ENCODE peak calls at places on chromosomes 13 and 19, in eight cellular contexts. N is fibroblast of the aortic adventitia, K is OCI-LY7, B is NB4, R is fibroblast of villous mesenchyme, P is hepatocyte, F is GM23338, Q is MM.1S. C is an unnamed sample.

GRCh38 chr13:47897411-47898050 is 103.5 kb downstream of the SUCLA2 start:
- DNase-seq in N (peak), K (no peak), B (no peak), R (peak), P (no peak), F (peak), Q (no peak), C (peak)

GRCh38 chr13:40406405-40407138 is 259.9 kb downstream of the FOXO1 start:
- DNase-seq in N (peak), K (no peak), B (no peak), R (peak), P (peak), F (no peak), Q (no peak), C (peak)

GRCh38 chr19:30719189-30719990 is 347.2 kb downstream of the ZNF536 start:
- DNase-seq in N (peak), K (no peak), B (no peak), R (peak), P (peak), F (peak), Q (peak), C (peak)

GRCh38 chr19:43469160-43469480 is 3.7 kb upstream of the LYPD3 start:
- DNase-seq in N (peak), K (peak), B (no peak), R (no peak), P (no peak), F (no peak), Q (no peak), C (peak)

GRCh38 chr13:112713517-112714253 is 23.8 kb downstream of the ATP11A start:
- DNase-seq in N (peak), K (no peak), B (no peak), R (peak), P (no peak), F (no peak), Q (no peak), C (no peak)

GRCh38 chr13:22082030-22082429 is 411.2 kb downstream of the FGF9 start:
- DNase-seq in N (no peak), K (no peak), B (no peak), R (no peak), P (no peak), F (no peak), Q (no peak), C (no peak)

GRCh38 chr13:54206601-54207000 is 1178.0 kb downstream of the OLFM4 start:
- DNase-seq in N (no peak), K (no peak), B (no peak), R (no peak), P (no peak), F (no peak), Q (no peak), C (no peak)

GRCh38 chr19:42098781-42099180 is 22.8 kb downstream of the ZNF574 start:
- DNase-seq in N (no peak), K (no peak), B (no peak), R (no peak), P (no peak), F (no peak), Q (no peak), C (no peak)

GRCh38 chr13:77698211-77699058 is 948 bp downstream of the SLAIN1 start:
- DNase-seq in N (no peak), K (peak), B (peak), R (no peak), P (peak), F (peak), Q (peak), C (peak)

GRCh38 chr13:20193924-20194631 is 1.3 kb upstream of the GJB2 start:
- DNase-seq in N (no peak), K (no peak), B (no peak), R (no peak), P (no peak), F (peak), Q (no peak), C (no peak)

GRCh38 chr19:10471909-10472308 is 31.2 kb downstream of the KEAP1 start:
- DNase-seq in N (peak), K (peak), B (peak), R (peak), P (peak), F (peak), Q (peak), C (peak)

GRCh38 chr19:588093-588742 is 1.5 kb upstream of the HCN2 start:
- DNase-seq in N (peak), K (peak), B (peak), R (peak), P (peak), F (peak), Q (peak), C (peak)

GRCh38 chr13:48110132-48110868 is 15.4 kb upstream of the MED4 start:
- DNase-seq in N (peak), K (no peak), B (no peak), R (peak), P (no peak), F (no peak), Q (no peak), C (no peak)

GRCh38 chr19:7288977-7289376 is 5.2 kb downstream of the INSR start:
- DNase-seq in N (no peak), K (no peak), B (no peak), R (no peak), P (no peak), F (no peak), Q (no peak), C (no peak)

GRCh38 chr13:72638059-72638815 is 89.2 kb downstream of the MZT1 start:
- DNase-seq in N (no peak), K (no peak), B (no peak), R (no peak), P (no peak), F (peak), Q (no peak), C (no peak)

GRCh38 chr13:113932060-113932459 is 41.8 kb downstream of the C13orf46 start:
- DNase-seq in N (no peak), K (no peak), B (no peak), R (no peak), P (no peak), F (no peak), Q (no peak), C (no peak)

GRCh38 chr13:79621902-79622301 is 140.9 kb downstream of the NDFIP2 start:
- DNase-seq in N (no peak), K (no peak), B (no peak), R (no peak), P (no peak), F (no peak), Q (peak), C (no peak)

GRCh38 chr19:16012552-16012951 is 63.7 kb upstream of the TPM4 start:
- DNase-seq in N (no peak), K (no peak), B (no peak), R (no peak), P (no peak), F (no peak), Q (no peak), C (no peak)

GRCh38 chr19:12947702-12948596 is 2.3 kb downstream of the RAD23A start:
- DNase-seq in N (no peak), K (no peak), B (no peak), R (no peak), P (no peak), F (no peak), Q (no peak), C (no peak)

GRCh38 chr13:45242070-45242469 is 41.2 kb upstream of the KCTD4 start:
- DNase-seq in N (peak), K (no peak), B (no peak), R (peak), P (no peak), F (no peak), Q (no peak), C (peak)

GRCh38 chr19:29711584-29712132 is 3.4 kb downstream of the C19orf12 start:
- DNase-seq in N (no peak), K (no peak), B (no peak), R (no peak), P (no peak), F (no peak), Q (no peak), C (no peak)

GRCh38 chr13:47289578-47289977 is 392.7 kb upstream of the HTR2A start:
- DNase-seq in N (peak), K (no peak), B (no peak), R (no peak), P (peak), F (no peak), Q (no peak), C (no peak)

GRCh38 chr13:60990032-60990733 is 425.5 kb downstream of the PCDH20 start:
- DNase-seq in N (no peak), K (peak), B (peak), R (no peak), P (no peak), F (peak), Q (no peak), C (no peak)

GRCh38 chr13:48235100-48235813 is 2.3 kb downstream of the ITM2B start:
- DNase-seq in N (peak), K (peak), B (peak), R (peak), P (peak), F (peak), Q (no peak), C (peak)

GRCh38 chr13:45490068-45490467 is 25.3 kb downstream of the COG3 start:
- DNase-seq in N (no peak), K (peak), B (peak), R (no peak), P (no peak), F (peak), Q (no peak), C (no peak)

GRCh38 chr19:10086904-10087256 is 763 bp downstream of the SHFL start:
- DNase-seq in N (no peak), K (no peak), B (peak), R (no peak), P (no peak), F (no peak), Q (no peak), C (no peak)

GRCh38 chr13:79680485-79680884 is 199.5 kb downstream of the NDFIP2 start:
- DNase-seq in N (no peak), K (no peak), B (no peak), R (no peak), P (no peak), F (no peak), Q (no peak), C (no peak)

GRCh38 chr13:99809931-99810330 is 161.6 kb downstream of the ZIC5 start:
- DNase-seq in N (no peak), K (no peak), B (no peak), R (no peak), P (peak), F (no peak), Q (no peak), C (no peak)

GRCh38 chr13:26558074-26558805 is 757 bp downstream of the WASF3 start:
- DNase-seq in N (peak), K (no peak), B (no peak), R (peak), P (no peak), F (peak), Q (no peak), C (peak)

GRCh38 chr19:4660181-4660791 is 9.9 kb downstream of the MYDGF start:
- DNase-seq in N (no peak), K (peak), B (peak), R (no peak), P (peak), F (peak), Q (peak), C (no peak)

GRCh38 chr13:36862722-36863121 is 43.7 kb downstream of the RFXAP start:
- DNase-seq in N (no peak), K (no peak), B (no peak), R (no peak), P (no peak), F (no peak), Q (no peak), C (no peak)

GRCh38 chr13:43596924-43597598 is 189.7 kb downstream of the ENOX1 start:
- DNase-seq in N (no peak), K (no peak), B (no peak), R (no peak), P (no peak), F (no peak), Q (no peak), C (no peak)

GRCh38 chr13:37666036-37666435 is 67.5 kb upstream of the POSTN start:
- DNase-seq in N (no peak), K (no peak), B (no peak), R (peak), P (no peak), F (no peak), Q (no peak), C (no peak)

GRCh38 chr19:45402469-45403070 is 2.3 kb downstream of the PPP1R13L start:
- DNase-seq in N (no peak), K (no peak), B (peak), R (peak), P (peak), F (peak), Q (no peak), C (peak)
- TF ChIP-seq CTCF in N (peak), K (peak), B (no peak), R (peak), P (peak), F (peak), Q (no peak), C (peak)

DNA sequence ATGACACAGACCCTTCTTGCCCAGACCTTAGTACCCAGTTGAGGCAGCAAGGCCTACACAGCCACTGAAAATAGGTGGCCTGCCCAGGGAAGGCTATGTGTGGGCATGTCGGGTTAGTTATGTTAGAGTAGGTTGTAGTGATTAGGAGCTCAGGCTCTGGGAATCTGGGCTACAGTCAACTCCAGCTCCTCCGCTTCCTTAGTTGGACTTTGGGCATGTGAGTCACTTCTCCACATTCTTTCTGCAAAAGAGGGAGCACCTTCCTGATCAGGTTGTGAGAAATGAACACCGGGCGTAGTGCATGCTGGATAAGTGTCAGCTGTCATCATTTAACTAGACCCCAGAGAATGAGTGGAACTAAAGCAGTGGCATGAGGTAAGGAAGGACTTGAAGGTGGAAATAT is 64.8 kb downstream of the ARHGAP35 start:
- DNase-seq in N (no peak), K (no peak), B (no peak), R (no peak), P (peak), F (no peak), Q (no peak), C (no peak)
- H3K4me3 ChIP-seq in N (no peak), K (no peak), B (no peak), R (no peak), P (no peak), F (no peak), Q (no peak), C (no peak)

GRCh38 chr13:33710924-33711323 is 107.0 kb upstream of the RFC3 start:
- DNase-seq in N (peak), K (peak), B (no peak), R (no peak), P (no peak), F (no peak), Q (no peak), C (no peak)
- TF ChIP-seq CTCF in N (no peak), K (peak), B (no peak), R (no peak), P (no peak), F (no peak), Q (no peak), C (no peak)

GRCh38 chr19:36150586-36150985 is 1.7 kb downstream of the COX7A1 start:
- DNase-seq in N (no peak), K (no peak), B (no peak), R (no peak), P (no peak), F (no peak), Q (no peak), C (no peak)
- H3K4me3 ChIP-seq in N (no peak), K (no peak), B (no peak), R (no peak), P (no peak), F (peak), Q (no peak), C (no peak)

GRCh38 chr19:38252935-38253691 is 3.1 kb downstream of the PPP1R14A start:
- DNase-seq in N (no peak), K (no peak), B (peak), R (no peak), P (peak), F (no peak), Q (no peak), C (no peak)

GRCh38 chr19:38253788-38254187 is 2.4 kb downstream of the PPP1R14A start:
- DNase-seq in N (no peak), K (no peak), B (no peak), R (no peak), P (no peak), F (no peak), Q (no peak), C (no peak)

GRCh38 chr19:38252385-38252784 is 3.8 kb downstream of the PPP1R14A start:
- DNase-seq in N (no peak), K (no peak), B (no peak), R (no peak), P (no peak), F (no peak), Q (no peak), C (no peak)

GRCh38 chr19:38251564-38252051 is 4.6 kb downstream of the PPP1R14A start:
- DNase-seq in N (no peak), K (no peak), B (no peak), R (no peak), P (peak), F (peak), Q (no peak), C (peak)

GRCh38 chr19:38255759-38256052 is 468 bp downstream of the PPP1R14A start:
- DNase-seq in N (no peak), K (no peak), B (no peak), R (no peak), P (no peak), F (peak), Q (no peak), C (no peak)
- TF ChIP-seq CTCF in N (no peak), K (no peak), B (no peak), R (no peak), P (no peak), F (no peak), Q (no peak), C (no peak)

C was measured in AG10803.